ENCODE peak calls at places on chromosomes 4 and X, in six cellular contexts. Q, H, P, K, L and U are unnamed samples.

GRCh38 chr4:186554485-186554884 is 882 bp downstream of the MTNR1A start:
- DNase-seq in P (peak; percentile 24), L (no peak), Q (no peak), K (no peak), H (peak; percentile 39), U (no peak)

GRCh38 chrX:1444896-1445480 is 7.7 kb downstream of the ASMTL start:
- DNase-seq in L (no peak), H (no peak), K (no peak), Q (peak; percentile 0), P (no peak), U (no peak)

GRCh38 chr4:12126476-12126875 is 697.8 kb upstream of the HS3ST1 start:
- DNase-seq in Q (no peak), P (no peak), K (no peak), L (no peak), H (no peak), U (no peak)

GRCh38 chr4:3036131-3036952 is 38.0 kb downstream of the HTT-AS start:
- DNase-seq in L (no peak), Q (no peak), K (no peak), P (no peak), H (no peak), U (no peak)

GRCh38 chr4:186724861-186725419 is 1.3 kb upstream of the FAT1 start:
- DNase-seq in L (no peak), H (peak; percentile 50), P (no peak), K (no peak), Q (no peak), U (no peak)

GRCh38 chr4:78645853-78646757 is 94.5 kb downstream of the ANXA3 start:
- DNase-seq in L (no peak), P (no peak), Q (no peak), K (peak; percentile 82), H (peak; percentile 89), U (no peak)

GRCh38 chr4:144295286-144295995 is 154.9 kb upstream of the GYPA start:
- DNase-seq in H (peak; percentile 40), Q (no peak), L (no peak), K (no peak), P (no peak), U (no peak)

GRCh38 chr4:4995866-4996265 is 23.4 kb downstream of the CYTL1 start:
- DNase-seq in L (no peak), H (no peak), K (no peak), P (no peak), Q (no peak), U (no peak)